ENCODE peak calls at places on chromosomes 11 and 22, in ten cellular contexts. One of them, this sample, is unnamed.

GRCh38 chr22:19495562-19496323 is 16.0 kb downstream of the CDC45 start:
- DNase-seq in lung: no peak
- DNase-seq in CD8-positive, alpha-beta memory T cell: no peak
- DNase-seq in mesenteric fat pad: no peak
- DNase-seq in A172: no peak
- DNase-seq in cardiac fibroblast: peak
- DNase-seq in breast epithelium: no peak
- DNase-seq in H9: no peak
- DNase-seq in GM03348: no peak
- DNase-seq in brain microvascular endothelial cell: peak
- DNase-seq in this sample: no peak

GRCh38 chr11:2944953-2945756 is 15.9 kb upstream of the PHLDA2 start:
- DNase-seq in lung: peak
- DNase-seq in CD8-positive, alpha-beta memory T cell: no peak
- DNase-seq in mesenteric fat pad: no peak
- DNase-seq in A172: peak
- DNase-seq in cardiac fibroblast: peak
- DNase-seq in breast epithelium: peak
- DNase-seq in H9: peak
- DNase-seq in GM03348: peak
- DNase-seq in brain microvascular endothelial cell: peak
- DNase-seq in this sample: peak

GRCh38 chr11:66692446-66692845 is 14.8 kb upstream of the RBM4B start:
- DNase-seq in lung: no peak
- DNase-seq in CD8-positive, alpha-beta memory T cell: no peak
- DNase-seq in mesenteric fat pad: no peak
- DNase-seq in A172: no peak
- DNase-seq in cardiac fibroblast: no peak
- DNase-seq in breast epithelium: no peak
- DNase-seq in H9: no peak
- DNase-seq in GM03348: no peak
- DNase-seq in brain microvascular endothelial cell: no peak
- DNase-seq in this sample: no peak

GRCh38 chr11:59615132-59615636 is 390 bp downstream of the OSBP start:
- DNase-seq in lung: peak
- DNase-seq in CD8-positive, alpha-beta memory T cell: peak
- DNase-seq in mesenteric fat pad: no peak
- DNase-seq in A172: peak
- DNase-seq in cardiac fibroblast: peak
- DNase-seq in breast epithelium: peak
- DNase-seq in H9: peak
- DNase-seq in GM03348: no peak
- DNase-seq in brain microvascular endothelial cell: peak
- DNase-seq in this sample: peak

GRCh38 chr11:28289444-28289843 is 181.3 kb downstream of the METTL15 start:
- DNase-seq in lung: no peak
- DNase-seq in CD8-positive, alpha-beta memory T cell: no peak
- DNase-seq in mesenteric fat pad: no peak
- DNase-seq in A172: no peak
- DNase-seq in cardiac fibroblast: no peak
- DNase-seq in breast epithelium: no peak
- DNase-seq in H9: no peak
- DNase-seq in GM03348: no peak
- DNase-seq in brain microvascular endothelial cell: peak
- DNase-seq in this sample: no peak

GRCh38 chr11:113974741-113975470 is at the start of gene HTR3A:
- DNase-seq in lung: peak
- DNase-seq in CD8-positive, alpha-beta memory T cell: no peak
- DNase-seq in mesenteric fat pad: no peak
- DNase-seq in A172: peak
- DNase-seq in cardiac fibroblast: peak
- DNase-seq in breast epithelium: no peak
- DNase-seq in H9: peak
- DNase-seq in GM03348: no peak
- DNase-seq in brain microvascular endothelial cell: no peak
- DNase-seq in this sample: peak

GRCh38 chr22:28951969-28952521 is 68.7 kb downstream of the ZNRF3 start:
- DNase-seq in lung: no peak
- DNase-seq in CD8-positive, alpha-beta memory T cell: no peak
- DNase-seq in mesenteric fat pad: no peak
- DNase-seq in A172: no peak
- DNase-seq in cardiac fibroblast: peak
- DNase-seq in breast epithelium: no peak
- DNase-seq in H9: no peak
- DNase-seq in GM03348: peak
- DNase-seq in brain microvascular endothelial cell: peak
- DNase-seq in this sample: no peak

GRCh38 chr11:5713695-5714094 is 22.6 kb upstream of the OR56B1 start:
- DNase-seq in lung: no peak
- DNase-seq in CD8-positive, alpha-beta memory T cell: no peak
- DNase-seq in mesenteric fat pad: no peak
- DNase-seq in A172: no peak
- DNase-seq in cardiac fibroblast: peak
- DNase-seq in breast epithelium: no peak
- DNase-seq in H9: no peak
- DNase-seq in GM03348: no peak
- DNase-seq in brain microvascular endothelial cell: no peak
- DNase-seq in this sample: no peak

GRCh38 chr22:36900225-36900624 is 13.2 kb upstream of the CSF2RB start:
- DNase-seq in lung: no peak
- DNase-seq in CD8-positive, alpha-beta memory T cell: no peak
- DNase-seq in mesenteric fat pad: no peak
- DNase-seq in A172: no peak
- DNase-seq in cardiac fibroblast: no peak
- DNase-seq in breast epithelium: no peak
- DNase-seq in H9: no peak
- DNase-seq in GM03348: no peak
- DNase-seq in brain microvascular endothelial cell: no peak
- DNase-seq in this sample: no peak

GRCh38 chr11:5809122-5809519 is 397 bp downstream of the OR52N2 start:
- DNase-seq in lung: no peak
- DNase-seq in CD8-positive, alpha-beta memory T cell: no peak
- DNase-seq in mesenteric fat pad: no peak
- DNase-seq in A172: no peak
- DNase-seq in cardiac fibroblast: no peak
- DNase-seq in breast epithelium: no peak
- DNase-seq in H9: no peak
- DNase-seq in GM03348: no peak
- DNase-seq in brain microvascular endothelial cell: no peak
- DNase-seq in this sample: no peak

GRCh38 chr11:11149671-11150459 is 203.2 kb downstream of the CSNK2A3 start:
- DNase-seq in lung: no peak
- DNase-seq in CD8-positive, alpha-beta memory T cell: peak
- DNase-seq in mesenteric fat pad: no peak
- DNase-seq in A172: no peak
- DNase-seq in cardiac fibroblast: no peak
- DNase-seq in breast epithelium: no peak
- DNase-seq in H9: no peak
- DNase-seq in GM03348: no peak
- DNase-seq in brain microvascular endothelial cell: no peak
- DNase-seq in this sample: no peak

GRCh38 chr11:12235945-12236743 is 125.8 kb downstream of the MICAL2 start:
- DNase-seq in lung: no peak
- DNase-seq in CD8-positive, alpha-beta memory T cell: peak
- DNase-seq in mesenteric fat pad: no peak
- DNase-seq in A172: peak
- DNase-seq in cardiac fibroblast: peak
- DNase-seq in breast epithelium: no peak
- DNase-seq in H9: no peak
- DNase-seq in GM03348: peak
- DNase-seq in brain microvascular endothelial cell: peak
- DNase-seq in this sample: peak

GRCh38 chr22:29072979-29073617 is at the start of gene KREMEN1:
- DNase-seq in lung: no peak
- DNase-seq in CD8-positive, alpha-beta memory T cell: no peak
- DNase-seq in mesenteric fat pad: no peak
- DNase-seq in A172: no peak
- DNase-seq in cardiac fibroblast: no peak
- DNase-seq in breast epithelium: no peak
- DNase-seq in H9: no peak
- DNase-seq in GM03348: no peak
- DNase-seq in brain microvascular endothelial cell: no peak
- DNase-seq in this sample: no peak

GRCh38 chr11:47756208-47756607 is 10.9 kb downstream of the FNBP4 start:
- DNase-seq in lung: no peak
- DNase-seq in CD8-positive, alpha-beta memory T cell: no peak
- DNase-seq in mesenteric fat pad: no peak
- DNase-seq in A172: no peak
- DNase-seq in cardiac fibroblast: no peak
- DNase-seq in breast epithelium: no peak
- DNase-seq in H9: no peak
- DNase-seq in GM03348: no peak
- DNase-seq in brain microvascular endothelial cell: no peak
- DNase-seq in this sample: no peak

GRCh38 chr11:8062781-8063257 is 18.2 kb upstream of the TUB start:
- DNase-seq in lung: no peak
- DNase-seq in CD8-positive, alpha-beta memory T cell: no peak
- DNase-seq in mesenteric fat pad: peak
- DNase-seq in A172: no peak
- DNase-seq in cardiac fibroblast: no peak
- DNase-seq in breast epithelium: no peak
- DNase-seq in H9: no peak
- DNase-seq in GM03348: no peak
- DNase-seq in brain microvascular endothelial cell: no peak
- DNase-seq in this sample: no peak

GRCh38 chr11:3105791-3106735 is 48.8 kb upstream of the CARS1 start:
- DNase-seq in lung: no peak
- DNase-seq in CD8-positive, alpha-beta memory T cell: no peak
- DNase-seq in mesenteric fat pad: peak
- DNase-seq in A172: no peak
- DNase-seq in cardiac fibroblast: no peak
- DNase-seq in breast epithelium: peak
- DNase-seq in H9: peak
- DNase-seq in GM03348: no peak
- DNase-seq in brain microvascular endothelial cell: no peak
- DNase-seq in this sample: no peak

GRCh38 chr11:9802291-9802861 is 138.5 kb downstream of the SWAP70 start:
- DNase-seq in lung: no peak
- DNase-seq in CD8-positive, alpha-beta memory T cell: no peak
- DNase-seq in mesenteric fat pad: no peak
- DNase-seq in A172: peak
- DNase-seq in cardiac fibroblast: peak
- DNase-seq in breast epithelium: no peak
- DNase-seq in H9: no peak
- DNase-seq in GM03348: peak
- DNase-seq in brain microvascular endothelial cell: peak
- DNase-seq in this sample: peak

GRCh38 chr11:3824714-3825472 is 15.9 kb downstream of the RHOG start:
- DNase-seq in lung: peak
- DNase-seq in CD8-positive, alpha-beta memory T cell: peak
- DNase-seq in mesenteric fat pad: no peak
- DNase-seq in A172: no peak
- DNase-seq in cardiac fibroblast: peak
- DNase-seq in breast epithelium: no peak
- DNase-seq in H9: peak
- DNase-seq in GM03348: peak
- DNase-seq in brain microvascular endothelial cell: peak
- DNase-seq in this sample: peak

GRCh38 chr22:25123677-25124076 is 76.0 kb upstream of the CRYBB3 start:
- DNase-seq in lung: no peak
- DNase-seq in CD8-positive, alpha-beta memory T cell: no peak
- DNase-seq in mesenteric fat pad: no peak
- DNase-seq in A172: no peak
- DNase-seq in cardiac fibroblast: no peak
- DNase-seq in breast epithelium: no peak
- DNase-seq in H9: no peak
- DNase-seq in GM03348: no peak
- DNase-seq in brain microvascular endothelial cell: no peak
- DNase-seq in this sample: no peak

GRCh38 chr11:23957309-23957708 is 539.5 kb upstream of the LUZP2 start:
- DNase-seq in lung: no peak
- DNase-seq in CD8-positive, alpha-beta memory T cell: no peak
- DNase-seq in mesenteric fat pad: no peak
- DNase-seq in A172: no peak
- DNase-seq in cardiac fibroblast: no peak
- DNase-seq in breast epithelium: no peak
- DNase-seq in H9: no peak
- DNase-seq in GM03348: no peak
- DNase-seq in brain microvascular endothelial cell: peak
- DNase-seq in this sample: no peak

GRCh38 chr11:86741489-86742435 is 58.6 kb upstream of the PRSS23 start:
- DNase-seq in lung: no peak
- DNase-seq in CD8-positive, alpha-beta memory T cell: no peak
- DNase-seq in mesenteric fat pad: no peak
- DNase-seq in A172: peak
- DNase-seq in cardiac fibroblast: peak
- DNase-seq in breast epithelium: no peak
- DNase-seq in H9: no peak
- DNase-seq in GM03348: peak
- DNase-seq in brain microvascular endothelial cell: peak
- DNase-seq in this sample: peak

GRCh38 chr11:114036156-114036811 is 23.2 kb upstream of the ZBTB16 start:
- DNase-seq in lung: peak
- DNase-seq in CD8-positive, alpha-beta memory T cell: peak
- DNase-seq in mesenteric fat pad: peak
- DNase-seq in A172: peak
- DNase-seq in cardiac fibroblast: peak
- DNase-seq in breast epithelium: peak
- DNase-seq in H9: peak
- DNase-seq in GM03348: peak
- DNase-seq in brain microvascular endothelial cell: no peak
- DNase-seq in this sample: peak

GRCh38 chr11:59898652-59899051 is 20.1 kb downstream of the OOSP3 start:
- DNase-seq in lung: no peak
- DNase-seq in CD8-positive, alpha-beta memory T cell: no peak
- DNase-seq in mesenteric fat pad: no peak
- DNase-seq in A172: peak
- DNase-seq in cardiac fibroblast: no peak
- DNase-seq in breast epithelium: no peak
- DNase-seq in H9: no peak
- DNase-seq in GM03348: no peak
- DNase-seq in brain microvascular endothelial cell: peak
- DNase-seq in this sample: peak

GRCh38 chr11:10394229-10395100 is 60.6 kb upstream of the AMPD3 start:
- DNase-seq in lung: no peak
- DNase-seq in CD8-positive, alpha-beta memory T cell: no peak
- DNase-seq in mesenteric fat pad: no peak
- DNase-seq in A172: no peak
- DNase-seq in cardiac fibroblast: peak
- DNase-seq in breast epithelium: no peak
- DNase-seq in H9: no peak
- DNase-seq in GM03348: no peak
- DNase-seq in brain microvascular endothelial cell: peak
- DNase-seq in this sample: no peak

GRCh38 chr11:105825141-105825540 is 196.9 kb downstream of the MSANTD4 start:
- DNase-seq in lung: no peak
- DNase-seq in CD8-positive, alpha-beta memory T cell: no peak
- DNase-seq in mesenteric fat pad: no peak
- DNase-seq in A172: no peak
- DNase-seq in cardiac fibroblast: no peak
- DNase-seq in breast epithelium: no peak
- DNase-seq in H9: no peak
- DNase-seq in GM03348: no peak
- DNase-seq in brain microvascular endothelial cell: no peak
- DNase-seq in this sample: no peak

GRCh38 chr22:32901925-32902324 is 100.4 kb downstream of the TIMP3 start:
- DNase-seq in lung: no peak
- DNase-seq in CD8-positive, alpha-beta memory T cell: no peak
- DNase-seq in mesenteric fat pad: no peak
- DNase-seq in A172: no peak
- DNase-seq in cardiac fibroblast: no peak
- DNase-seq in breast epithelium: no peak
- DNase-seq in H9: no peak
- DNase-seq in GM03348: no peak
- DNase-seq in brain microvascular endothelial cell: no peak
- DNase-seq in this sample: no peak

GRCh38 chr11:77471520-77472234 is 2.2 kb downstream of the PAK1 start:
- DNase-seq in lung: no peak
- DNase-seq in CD8-positive, alpha-beta memory T cell: no peak
- DNase-seq in mesenteric fat pad: no peak
- DNase-seq in A172: no peak
- DNase-seq in cardiac fibroblast: no peak
- DNase-seq in breast epithelium: no peak
- DNase-seq in H9: no peak
- DNase-seq in GM03348: no peak
- DNase-seq in brain microvascular endothelial cell: no peak
- DNase-seq in this sample: no peak

GRCh38 chr22:50189849-50190181 is 4.1 kb downstream of the TRABD start:
- DNase-seq in lung: no peak
- DNase-seq in CD8-positive, alpha-beta memory T cell: no peak
- DNase-seq in mesenteric fat pad: no peak
- DNase-seq in A172: no peak
- DNase-seq in cardiac fibroblast: no peak
- DNase-seq in breast epithelium: no peak
- DNase-seq in H9: no peak
- DNase-seq in GM03348: no peak
- DNase-seq in brain microvascular endothelial cell: no peak
- DNase-seq in this sample: no peak

This sample was measured in H4.